ENCODE peak calls at places on chromosomes 5 and 9, in seven cellular contexts. One of them, this sample, is unnamed.

GRCh38 chr9:22041792-22042191 is 32.7 kb upstream of the CDKN2B start:
- DNase-seq in H9: no peak
- DNase-seq in substantia nigra: no peak
- DNase-seq in spleen: no peak
- DNase-seq in neuronal stem cell: no peak
- DNase-seq in ovary: no peak
- DNase-seq in heart left ventricle: no peak
- DNase-seq in this sample: no peak

GRCh38 chr5:132489051-132489770 is 1.4 kb downstream of the IRF1 start:
- DNase-seq in H9: peak; percentile 17
- DNase-seq in substantia nigra: no peak
- DNase-seq in spleen: peak; percentile 78
- DNase-seq in neuronal stem cell: no peak
- DNase-seq in ovary: peak; percentile 19
- DNase-seq in heart left ventricle: peak; percentile 20
- DNase-seq in this sample: no peak

GRCh38 chr5:9456435-9457042 is 89.3 kb downstream of the SEMA5A start:
- DNase-seq in H9: no peak
- DNase-seq in substantia nigra: no peak
- DNase-seq in spleen: no peak
- DNase-seq in neuronal stem cell: peak; percentile 30
- DNase-seq in ovary: no peak
- DNase-seq in heart left ventricle: no peak
- DNase-seq in this sample: no peak

GRCh38 chr9:110109331-110110110 is 98.4 kb downstream of the C9orf152 start:
- DNase-seq in H9: no peak
- DNase-seq in substantia nigra: no peak
- DNase-seq in spleen: no peak
- DNase-seq in neuronal stem cell: no peak
- DNase-seq in ovary: no peak
- DNase-seq in heart left ventricle: no peak
- DNase-seq in this sample: no peak

GRCh38 chr9:4792054-4792571 is 631 bp upstream of the RCL1 start:
- DNase-seq in H9: no peak
- DNase-seq in substantia nigra: no peak
- DNase-seq in spleen: no peak
- DNase-seq in neuronal stem cell: no peak
- DNase-seq in ovary: no peak
- DNase-seq in heart left ventricle: no peak
- DNase-seq in this sample: no peak

GRCh38 chr9:133045132-133045531 is 14.3 kb downstream of the GTF3C5 start:
- DNase-seq in H9: no peak
- DNase-seq in substantia nigra: no peak
- DNase-seq in spleen: no peak
- DNase-seq in neuronal stem cell: no peak
- DNase-seq in ovary: no peak
- DNase-seq in heart left ventricle: no peak
- DNase-seq in this sample: no peak

GRCh38 chr5:175214152-175214551 is 229.8 kb downstream of the DRD1 start:
- DNase-seq in H9: no peak
- DNase-seq in substantia nigra: no peak
- DNase-seq in spleen: no peak
- DNase-seq in neuronal stem cell: no peak
- DNase-seq in ovary: no peak
- DNase-seq in heart left ventricle: no peak
- DNase-seq in this sample: peak; percentile 91

GRCh38 chr9:88741335-88741734 is 206.4 kb downstream of the NXNL2 start:
- DNase-seq in H9: no peak
- DNase-seq in substantia nigra: no peak
- DNase-seq in spleen: no peak
- DNase-seq in neuronal stem cell: no peak
- DNase-seq in ovary: no peak
- DNase-seq in heart left ventricle: no peak
- DNase-seq in this sample: no peak

GRCh38 chr9:129810788-129811187 is 7.8 kb downstream of the TOR1B start:
- DNase-seq in H9: no peak
- DNase-seq in substantia nigra: no peak
- DNase-seq in spleen: no peak
- DNase-seq in neuronal stem cell: no peak
- DNase-seq in ovary: no peak
- DNase-seq in heart left ventricle: no peak
- DNase-seq in this sample: no peak

GRCh38 chr5:56588125-56588516 is 227.2 kb upstream of the MAP3K1 start:
- DNase-seq in H9: no peak
- DNase-seq in substantia nigra: no peak
- DNase-seq in spleen: no peak
- DNase-seq in neuronal stem cell: no peak
- DNase-seq in ovary: no peak
- DNase-seq in heart left ventricle: no peak
- DNase-seq in this sample: no peak

GRCh38 chr5:154274828-154275185 is 84.3 kb downstream of the GALNT10 start:
- DNase-seq in H9: no peak
- DNase-seq in substantia nigra: no peak
- DNase-seq in spleen: no peak
- DNase-seq in neuronal stem cell: no peak
- DNase-seq in ovary: no peak
- DNase-seq in heart left ventricle: no peak
- DNase-seq in this sample: no peak

GRCh38 chr9:136533775-136534157 is 12.1 kb downstream of the NOTCH1 start:
- DNase-seq in H9: no peak
- DNase-seq in substantia nigra: no peak
- DNase-seq in spleen: peak; percentile 93
- DNase-seq in neuronal stem cell: no peak
- DNase-seq in ovary: no peak
- DNase-seq in heart left ventricle: peak; percentile 76
- DNase-seq in this sample: peak; percentile 77

GRCh38 chr5:150764530-150764929 is 5.7 kb upstream of the DCTN4 start:
- DNase-seq in H9: no peak
- DNase-seq in substantia nigra: no peak
- DNase-seq in spleen: no peak
- DNase-seq in neuronal stem cell: no peak
- DNase-seq in ovary: no peak
- DNase-seq in heart left ventricle: no peak
- DNase-seq in this sample: no peak

GRCh38 chr5:8208307-8208706 is 339.4 kb downstream of the MTRR start:
- DNase-seq in H9: no peak
- DNase-seq in substantia nigra: no peak
- DNase-seq in spleen: no peak
- DNase-seq in neuronal stem cell: no peak
- DNase-seq in ovary: no peak
- DNase-seq in heart left ventricle: no peak
- DNase-seq in this sample: no peak

GRCh38 chr9:101333923-101334702 is 50.7 kb downstream of the BAAT start:
- DNase-seq in H9: no peak
- DNase-seq in substantia nigra: no peak
- DNase-seq in spleen: no peak
- DNase-seq in neuronal stem cell: no peak
- DNase-seq in ovary: no peak
- DNase-seq in heart left ventricle: no peak
- DNase-seq in this sample: no peak

GRCh38 chr5:76256116-76256889 is 146.8 kb upstream of the IQGAP2 start:
- DNase-seq in H9: peak; percentile 72
- DNase-seq in substantia nigra: peak; percentile 20
- DNase-seq in spleen: no peak
- DNase-seq in neuronal stem cell: peak; percentile 60
- DNase-seq in ovary: peak; percentile 28
- DNase-seq in heart left ventricle: peak; percentile 50
- DNase-seq in this sample: no peak

GRCh38 chr5:177357459-177358332 is at the start of gene RGS14:
- DNase-seq in H9: no peak
- DNase-seq in substantia nigra: no peak
- DNase-seq in spleen: peak; percentile 94
- DNase-seq in neuronal stem cell: no peak
- DNase-seq in ovary: no peak
- DNase-seq in heart left ventricle: no peak
- DNase-seq in this sample: peak; percentile 75
- H3K27ac ChIP-seq in H9: no peak within 1 kb of the TSS
- H3K27ac ChIP-seq in substantia nigra: no peak within 1 kb of the TSS
- H3K27ac ChIP-seq in spleen: peak within 1 kb of the TSS; percentile 92
- H3K27ac ChIP-seq in neuronal stem cell: no peak within 1 kb of the TSS
- H3K27ac ChIP-seq in ovary: no peak within 1 kb of the TSS
- H3K27ac ChIP-seq in heart left ventricle: no peak within 1 kb of the TSS
- H3K27ac ChIP-seq in this sample: no peak within 1 kb of the TSS

GRCh38 chr9:34373749-34374148 is 2.9 kb downstream of the MYORG start:
- DNase-seq in H9: no peak
- DNase-seq in substantia nigra: no peak
- DNase-seq in spleen: no peak
- DNase-seq in neuronal stem cell: no peak
- DNase-seq in ovary: no peak
- DNase-seq in heart left ventricle: no peak
- DNase-seq in this sample: no peak

GRCh38 chr9:34375901-34376595 is 650 bp downstream of the MYORG start:
- DNase-seq in H9: peak; percentile 76
- DNase-seq in substantia nigra: peak; percentile 56
- DNase-seq in spleen: peak; percentile 91
- DNase-seq in neuronal stem cell: peak; percentile 17
- DNase-seq in ovary: peak; percentile 36
- DNase-seq in heart left ventricle: peak; percentile 68
- DNase-seq in this sample: peak; percentile 62

GRCh38 chr9:34372598-34373011 is 4.1 kb downstream of the MYORG start:
- DNase-seq in H9: peak; percentile 62
- DNase-seq in substantia nigra: no peak
- DNase-seq in spleen: no peak
- DNase-seq in neuronal stem cell: no peak
- DNase-seq in ovary: no peak
- DNase-seq in heart left ventricle: no peak
- DNase-seq in this sample: no peak

GRCh38 chr9:34374905-34375552 is 1.7 kb downstream of the MYORG start:
- DNase-seq in H9: peak; percentile 66
- DNase-seq in substantia nigra: no peak
- DNase-seq in spleen: no peak
- DNase-seq in neuronal stem cell: no peak
- DNase-seq in ovary: no peak
- DNase-seq in heart left ventricle: no peak
- DNase-seq in this sample: no peak

GRCh38 chr9:34374339-34374738 is 2.4 kb downstream of the MYORG start:
- DNase-seq in H9: no peak
- DNase-seq in substantia nigra: no peak
- DNase-seq in spleen: no peak
- DNase-seq in neuronal stem cell: no peak
- DNase-seq in ovary: no peak
- DNase-seq in heart left ventricle: no peak
- DNase-seq in this sample: no peak
- H3K27ac ChIP-seq in H9: no peak overlapping the region
- H3K27ac ChIP-seq in substantia nigra: no peak overlapping the region
- H3K27ac ChIP-seq in spleen: no peak overlapping the region
- H3K27ac ChIP-seq in neuronal stem cell: no peak overlapping the region
- H3K27ac ChIP-seq in ovary: no peak overlapping the region
- H3K27ac ChIP-seq in heart left ventricle: no peak overlapping the region
- H3K27ac ChIP-seq in this sample: no peak overlapping the region

DNA sequence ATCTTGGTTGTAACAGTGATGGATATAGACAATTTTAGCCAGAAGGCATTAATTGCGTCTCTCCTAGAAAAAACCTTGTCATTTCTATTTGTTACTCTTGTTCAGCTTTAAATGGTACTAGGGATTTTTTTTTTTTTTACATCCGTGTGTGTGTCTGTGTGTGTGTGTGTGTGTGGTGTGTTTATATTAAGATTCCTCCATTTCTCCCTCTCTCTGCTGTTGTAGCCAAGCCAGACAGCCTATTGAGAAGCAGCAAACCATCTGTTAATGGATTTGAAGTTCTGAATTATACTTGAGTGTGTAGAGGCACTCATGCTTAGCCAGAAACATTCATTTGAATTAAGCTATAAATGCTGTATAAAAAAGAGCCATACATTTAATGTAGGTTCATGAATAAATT is 72.3 kb downstream of the SLF1 start:
- DNase-seq in H9: no peak
- DNase-seq in substantia nigra: no peak
- DNase-seq in spleen: no peak
- DNase-seq in neuronal stem cell: no peak
- DNase-seq in ovary: no peak
- DNase-seq in heart left ventricle: no peak
- DNase-seq in this sample: no peak
- H3K27ac ChIP-seq in H9: no peak overlapping the region
- H3K27ac ChIP-seq in substantia nigra: no peak overlapping the region
- H3K27ac ChIP-seq in spleen: no peak overlapping the region
- H3K27ac ChIP-seq in neuronal stem cell: no peak overlapping the region
- H3K27ac ChIP-seq in ovary: no peak overlapping the region
- H3K27ac ChIP-seq in heart left ventricle: no peak overlapping the region
- H3K27ac ChIP-seq in this sample: no peak overlapping the region

GRCh38 chr9:18980124-18980660 is 52.8 kb downstream of the SAXO1 start:
- DNase-seq in H9: no peak
- DNase-seq in substantia nigra: no peak
- DNase-seq in spleen: no peak
- DNase-seq in neuronal stem cell: no peak
- DNase-seq in ovary: no peak
- DNase-seq in heart left ventricle: no peak
- DNase-seq in this sample: no peak

GRCh38 chr9:18979367-18979766 is 53.6 kb downstream of the SAXO1 start:
- DNase-seq in H9: no peak
- DNase-seq in substantia nigra: no peak
- DNase-seq in spleen: no peak
- DNase-seq in neuronal stem cell: no peak
- DNase-seq in ovary: no peak
- DNase-seq in heart left ventricle: no peak
- DNase-seq in this sample: no peak

GRCh38 chr9:18973348-18973747 is 59.7 kb downstream of the SAXO1 start:
- DNase-seq in H9: no peak
- DNase-seq in substantia nigra: no peak
- DNase-seq in spleen: no peak
- DNase-seq in neuronal stem cell: no peak
- DNase-seq in ovary: no peak
- DNase-seq in heart left ventricle: no peak
- DNase-seq in this sample: no peak

GRCh38 chr9:18978188-18978587 is 54.8 kb downstream of the SAXO1 start:
- DNase-seq in H9: no peak
- DNase-seq in substantia nigra: no peak
- DNase-seq in spleen: no peak
- DNase-seq in neuronal stem cell: no peak
- DNase-seq in ovary: no peak
- DNase-seq in heart left ventricle: no peak
- DNase-seq in this sample: no peak

DNA sequence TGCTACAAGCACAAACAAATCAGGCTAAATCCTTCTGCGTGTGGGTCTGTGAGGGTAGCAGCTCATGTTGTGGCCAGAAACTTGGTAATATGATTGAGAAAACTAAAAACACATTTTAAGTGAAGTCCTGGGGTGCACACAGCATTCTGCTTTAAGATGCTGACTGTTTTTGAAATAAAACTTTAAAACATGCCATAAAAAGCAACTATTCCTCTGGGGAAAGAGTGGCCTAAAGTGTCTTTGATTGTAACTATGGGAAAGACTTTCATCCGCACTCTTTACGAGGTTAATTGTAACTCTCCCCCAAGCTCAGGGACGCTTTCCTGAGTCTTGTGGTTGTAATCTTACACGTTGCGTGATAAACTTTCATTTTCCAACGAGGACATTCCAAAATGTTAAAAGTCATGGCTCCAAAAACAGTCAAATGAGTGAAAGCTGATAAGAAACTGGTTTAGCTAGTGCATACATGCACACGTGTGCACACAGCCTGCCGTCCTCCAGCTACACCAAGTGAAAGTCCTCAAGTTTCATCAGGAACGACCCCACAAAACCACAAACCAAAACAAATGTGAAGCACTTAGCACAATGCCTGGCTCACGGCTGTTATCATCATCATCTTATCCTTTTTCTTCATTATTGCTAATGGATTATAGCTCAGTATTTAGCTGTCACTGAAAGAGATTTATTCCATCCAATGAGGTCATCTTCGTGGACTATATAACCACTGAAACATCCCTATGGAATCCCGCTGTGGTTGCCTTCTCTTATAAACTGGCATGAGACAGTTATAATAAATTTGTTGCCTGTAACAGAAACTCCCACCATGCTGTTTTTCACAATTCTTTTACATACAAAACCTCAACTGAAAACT is 56.4 kb downstream of the SAXO1 start:
- DNase-seq in H9: no peak
- DNase-seq in substantia nigra: no peak
- DNase-seq in spleen: no peak
- DNase-seq in neuronal stem cell: no peak
- DNase-seq in ovary: no peak
- DNase-seq in heart left ventricle: no peak
- DNase-seq in this sample: no peak
- H3K27ac ChIP-seq in H9: no peak overlapping the region
- H3K27ac ChIP-seq in substantia nigra: no peak overlapping the region
- H3K27ac ChIP-seq in spleen: no peak overlapping the region
- H3K27ac ChIP-seq in neuronal stem cell: no peak overlapping the region
- H3K27ac ChIP-seq in ovary: no peak overlapping the region
- H3K27ac ChIP-seq in heart left ventricle: no peak overlapping the region
- H3K27ac ChIP-seq in this sample: no peak overlapping the region

This sample was measured in aorta.